ENCODE peak calls at places on chromosomes 4 and X, in nine cellular contexts. J is endothelial cell of umbilical vein, O is stomach, T is A549, Q is HCT116, Z is tibial nerve, U is adrenal gland, L is body of pancreas, X is IMR-90. C is an unnamed sample.

GRCh38 chrX:103704863-103705262 is 5.8 kb upstream of the TMEM31 start:
- DNase-seq in J (no peak), O (no peak), T (no peak), Q (no peak), Z (no peak), U (no peak), L (no peak), X (no peak), C (no peak)

GRCh38 chr4:29588615-29589014 is 1131.6 kb upstream of the PCDH7 start:
- DNase-seq in J (no peak), O (no peak), T (no peak), Q (no peak), Z (no peak), U (no peak), L (no peak), X (peak), C (no peak)

GRCh38 chr4:122300776-122301175 is 78.0 kb upstream of the ADAD1 start:
- DNase-seq in J (no peak), O (no peak), T (no peak), Q (no peak), Z (no peak), U (no peak), L (no peak), X (no peak), C (no peak)

GRCh38 chrX:69232945-69233344 is 67.7 kb upstream of the PJA1 start:
- DNase-seq in J (no peak), O (no peak), T (no peak), Q (no peak), Z (no peak), U (no peak), L (no peak), X (no peak), C (peak)

GRCh38 chr4:113639311-113639710 is 122.2 kb downstream of the CAMK2D start:
- DNase-seq in J (no peak), O (no peak), T (no peak), Q (no peak), Z (no peak), U (no peak), L (no peak), X (no peak), C (no peak)

GRCh38 chr4:176897226-176897625 is 104.5 kb upstream of the VEGFC start:
- DNase-seq in J (no peak), O (no peak), T (no peak), Q (no peak), Z (no peak), U (no peak), L (no peak), X (no peak), C (no peak)

GRCh38 chrX:103722505-103722904 is 11.8 kb downstream of the TMEM31 start:
- DNase-seq in J (no peak), O (no peak), T (no peak), Q (no peak), Z (no peak), U (no peak), L (peak), X (peak), C (no peak)

GRCh38 chrX:140709421-140709846 is at the start of gene LINC00632:
- DNase-seq in J (no peak), O (no peak), T (no peak), Q (no peak), Z (no peak), U (no peak), L (no peak), X (no peak), C (no peak)

GRCh38 chr4:186727149-186727976 is 3.7 kb upstream of the FAT1 start:
- DNase-seq in J (no peak), O (no peak), T (peak), Q (no peak), Z (no peak), U (no peak), L (no peak), X (peak), C (no peak)

GRCh38 chrX:107678957-107679740 is 50.8 kb downstream of the PRPS1 start:
- DNase-seq in J (no peak), O (peak), T (peak), Q (no peak), Z (peak), U (peak), L (peak), X (peak), C (peak)

GRCh38 chrX:144819406-144819805 is 427.9 kb upstream of the SPANXN1 start:
- DNase-seq in J (no peak), O (no peak), T (no peak), Q (no peak), Z (no peak), U (no peak), L (no peak), X (no peak), C (no peak)

GRCh38 chr4:148004228-148004813 is 272.4 kb downstream of the ARHGAP10 start:
- DNase-seq in J (no peak), O (no peak), T (no peak), Q (no peak), Z (peak), U (peak), L (peak), X (no peak), C (peak)
- H3K4me3 ChIP-seq in J (no peak), O (no peak), T (no peak), Q (no peak), Z (no peak), U (no peak), L (no peak), X (no peak), C (no peak)

GRCh38 chr4:73413294-73413755 is 9.2 kb downstream of the ALB start:
- DNase-seq in J (no peak), O (no peak), T (no peak), Q (no peak), Z (no peak), U (no peak), L (no peak), X (no peak), C (no peak)

GRCh38 chr4:73416423-73417087 is 12.5 kb downstream of the ALB start:
- DNase-seq in J (no peak), O (no peak), T (no peak), Q (no peak), Z (no peak), U (no peak), L (no peak), X (no peak), C (no peak)

GRCh38 chr4:73417342-73417741 is 13.3 kb downstream of the ALB start:
- DNase-seq in J (no peak), O (no peak), T (no peak), Q (no peak), Z (no peak), U (no peak), L (no peak), X (no peak), C (no peak)

GRCh38 chr4:73415807-73416238 is 11.7 kb downstream of the ALB start:
- DNase-seq in J (no peak), O (no peak), T (no peak), Q (no peak), Z (no peak), U (no peak), L (no peak), X (no peak), C (no peak)

DNA sequence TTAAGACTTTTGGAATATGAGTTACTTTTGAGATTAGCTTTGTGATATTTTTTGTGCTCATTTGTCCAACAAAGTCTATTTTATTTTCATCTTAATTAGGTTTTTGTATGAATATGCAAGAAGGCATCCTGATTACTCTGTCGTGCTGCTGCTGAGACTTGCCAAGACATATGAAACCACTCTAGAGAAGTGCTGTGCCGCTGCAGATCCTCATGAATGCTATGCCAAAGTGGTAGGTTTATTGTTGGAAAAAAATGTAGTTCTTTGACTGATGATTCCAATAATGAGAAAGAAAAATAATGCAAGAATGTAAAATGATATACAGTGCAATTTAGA is 10.8 kb downstream of the ALB start:
- DNase-seq in J (no peak), O (no peak), T (no peak), Q (no peak), Z (no peak), U (no peak), L (no peak), X (no peak), C (no peak)
- TF ChIP-seq POLR2A in J (no peak), O (no peak), T (no peak), Q (no peak), Z (no peak), U (no peak), L (no peak), X (no peak), C (no peak)

GRCh38 chrX:8027876-8028275 is 100.7 kb upstream of the PNPLA4 start:
- DNase-seq in J (no peak), O (no peak), T (no peak), Q (no peak), Z (no peak), U (no peak), L (no peak), X (no peak), C (no peak)
- TF ChIP-seq CTCF in J (no peak), O (no peak), T (no peak), Q (no peak), Z (no peak), U (no peak), L (no peak), X (no peak), C (no peak)

GRCh38 chrX:73851014-73852009 is 288.3 kb downstream of the CHIC1 start:
- DNase-seq in J (no peak), O (peak), T (no peak), Q (no peak), Z (no peak), U (peak), L (peak), X (peak), C (peak)
- H3K4me3 ChIP-seq in J (no peak), O (no peak), T (no peak), Q (no peak), Z (no peak), U (peak), L (no peak), X (peak), C (no peak)

DNA sequence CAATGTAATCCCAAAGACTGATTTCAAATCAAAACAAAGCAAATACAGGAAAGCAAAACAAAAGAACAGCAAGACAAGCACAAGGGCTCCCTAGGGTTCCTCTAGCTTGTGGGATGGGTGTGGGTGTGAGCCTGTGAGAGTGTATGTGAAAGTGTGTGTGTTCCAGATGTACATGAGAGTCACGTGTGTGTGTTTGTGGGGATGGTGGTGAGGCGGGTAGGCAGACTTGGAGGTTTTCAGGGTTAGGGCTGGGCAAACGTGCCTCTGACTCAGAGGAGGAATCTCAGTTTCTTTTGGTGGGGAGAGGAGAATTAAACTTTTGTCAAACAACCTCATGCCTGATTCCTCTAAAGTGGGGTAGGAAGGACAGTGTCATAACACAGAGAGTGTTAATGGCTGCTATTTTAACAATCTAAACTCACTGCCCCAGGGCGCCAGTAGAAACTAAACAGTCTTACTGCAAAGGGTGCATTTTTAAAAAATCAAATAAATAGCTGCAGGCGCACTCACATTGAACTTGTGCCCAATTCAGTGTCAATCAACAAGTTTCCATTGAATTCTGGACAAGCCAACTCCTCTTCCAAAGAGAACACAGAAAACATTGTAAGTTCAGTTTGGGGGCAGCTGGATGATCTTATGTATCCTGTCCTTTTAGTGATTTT is 51.8 kb downstream of the CHRDL1 start:
- DNase-seq in J (no peak), O (no peak), T (no peak), Q (no peak), Z (no peak), U (no peak), L (no peak), X (peak), C (peak)
- TF ChIP-seq POLR2A in J (no peak), O (no peak), T (no peak), Q (no peak), Z (no peak), U (no peak), L (no peak), X (no peak), C (no peak)

DNA sequence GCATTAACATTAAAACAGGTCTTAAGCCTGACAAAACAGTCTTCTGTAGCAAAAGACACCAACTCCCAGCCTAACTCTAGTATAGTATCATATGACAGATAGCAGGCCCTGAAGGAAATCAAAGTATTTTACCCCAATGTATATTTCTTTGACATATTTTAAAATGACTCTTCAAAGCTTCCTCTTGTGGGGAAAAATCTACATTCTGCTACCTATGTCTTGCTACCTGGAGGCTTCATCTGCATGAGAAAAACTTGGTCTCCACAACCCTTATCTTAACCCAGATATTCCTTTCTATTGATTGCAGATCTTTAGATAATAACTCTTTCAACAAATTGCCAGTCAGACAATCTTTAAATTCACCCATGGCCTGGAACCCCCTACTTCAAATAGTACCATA is 1620.4 kb downstream of the PCDH7 start:
- DNase-seq in J (no peak), O (no peak), T (no peak), Q (no peak), Z (no peak), U (no peak), L (no peak), X (no peak), C (no peak)
- TF ChIP-seq CTCF in J (no peak), O (no peak), T (no peak), Q (no peak), Z (no peak), U (no peak), L (no peak), X (no peak), C (no peak)

DNA sequence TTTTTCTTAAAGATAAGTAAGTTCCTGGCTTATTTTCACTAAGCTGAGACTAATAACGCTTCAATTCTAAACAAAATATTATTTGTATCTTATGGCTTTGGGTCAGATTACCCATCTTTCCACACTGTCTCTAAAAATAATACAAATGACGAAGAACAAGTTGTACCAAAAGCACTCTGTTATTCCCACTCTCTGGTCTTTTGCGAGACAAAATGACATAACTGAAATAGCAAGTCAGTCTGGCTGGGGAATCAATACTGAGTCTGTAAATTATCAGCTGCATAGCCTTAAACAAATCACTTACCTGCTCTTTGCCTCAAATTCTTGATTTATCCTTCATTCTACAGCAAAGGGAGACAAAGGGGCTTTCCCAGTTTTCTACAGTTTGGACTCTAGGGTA is 40.9 kb downstream of the SOWAHB start:
- DNase-seq in J (no peak), O (no peak), T (no peak), Q (no peak), Z (no peak), U (no peak), L (no peak), X (no peak), C (no peak)
- H3K4me3 ChIP-seq in J (no peak), O (no peak), T (no peak), Q (no peak), Z (no peak), U (no peak), L (no peak), X (no peak), C (no peak)

DNA sequence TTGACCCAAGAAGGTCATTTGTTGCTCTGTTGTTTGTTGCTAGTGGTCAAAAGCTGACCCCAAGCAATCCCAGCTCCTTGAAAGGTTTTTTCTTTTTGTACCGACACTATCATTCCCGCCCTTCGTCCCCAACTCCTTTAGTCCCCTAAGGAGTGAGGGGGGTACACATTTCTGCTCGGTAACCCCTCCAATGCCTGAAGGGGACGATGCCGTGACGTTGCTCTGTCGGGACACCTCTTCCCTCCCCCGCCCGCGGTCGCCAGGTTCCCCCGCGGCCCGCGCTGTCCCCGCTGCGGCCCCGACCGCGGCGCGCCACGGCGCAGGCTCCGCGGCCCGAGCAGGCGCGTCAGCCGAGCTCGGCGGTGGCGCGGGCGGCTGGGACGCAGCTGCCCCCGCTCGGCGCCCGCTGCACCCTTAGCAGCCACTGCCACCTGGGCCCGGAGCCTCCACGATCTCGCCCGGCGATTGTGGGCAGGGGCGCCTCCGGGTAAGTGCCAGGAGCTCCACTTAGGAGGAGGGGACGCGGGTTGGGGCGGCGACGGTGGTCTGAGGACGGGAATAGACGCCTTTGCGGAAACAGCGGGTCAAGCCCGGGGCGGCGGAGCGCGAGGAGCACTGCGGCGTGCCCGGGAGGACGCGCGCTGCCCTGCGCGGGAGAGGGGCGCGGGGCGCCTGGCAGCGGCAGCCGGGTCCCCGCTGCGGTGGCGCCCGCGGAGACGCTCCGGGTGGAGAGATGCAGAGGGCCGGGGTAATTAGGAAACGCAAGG is at the start of gene GLRB:
- DNase-seq in J (peak), O (no peak), T (peak), Q (no peak), Z (no peak), U (peak), L (peak), X (peak), C (no peak)
- TF ChIP-seq POLR2A in J (no peak), O (no peak), T (peak), Q (no peak), Z (no peak), U (peak), L (peak), X (no peak), C (no peak)